ENCODE peak calls at places on chromosomes 12 and 14, in six cellular contexts. One of them, this sample, is unnamed.

GRCh38 chr12:96352161-96352835 is 47.9 kb downstream of the CDK17 start:
- DNase-seq in GM12878: no peak
- DNase-seq in HepG2: no peak
- DNase-seq in K562: no peak
- DNase-seq in GM12892: no peak
- DNase-seq in H1: no peak
- DNase-seq in this sample: no peak

GRCh38 chr12:20475542-20475941 is 107.2 kb downstream of the PDE3A start:
- DNase-seq in GM12878: no peak
- DNase-seq in HepG2: no peak
- DNase-seq in K562: no peak
- DNase-seq in GM12892: no peak
- DNase-seq in H1: no peak
- DNase-seq in this sample: no peak

GRCh38 chr14:31197671-31198070 is 9.9 kb downstream of the HECTD1 start:
- DNase-seq in GM12878: no peak
- DNase-seq in HepG2: peak
- DNase-seq in K562: no peak
- DNase-seq in GM12892: no peak
- DNase-seq in H1: no peak
- DNase-seq in this sample: no peak

GRCh38 chr12:47360771-47361388 is 281.1 kb upstream of the AMIGO2 start:
- DNase-seq in GM12878: no peak
- DNase-seq in HepG2: no peak
- DNase-seq in K562: peak
- DNase-seq in GM12892: no peak
- DNase-seq in H1: no peak
- DNase-seq in this sample: no peak

GRCh38 chr12:119393685-119394084 is 59.2 kb downstream of the CCDC60 start:
- DNase-seq in GM12878: no peak
- DNase-seq in HepG2: no peak
- DNase-seq in K562: no peak
- DNase-seq in GM12892: no peak
- DNase-seq in H1: no peak
- DNase-seq in this sample: no peak

GRCh38 chr12:53714004-53714403 is 13.2 kb downstream of the CALCOCO1 start:
- DNase-seq in GM12878: no peak
- DNase-seq in HepG2: no peak
- DNase-seq in K562: no peak
- DNase-seq in GM12892: no peak
- DNase-seq in H1: no peak
- DNase-seq in this sample: no peak

GRCh38 chr14:33364536-33364935 is 425.9 kb downstream of the NPAS3 start:
- DNase-seq in GM12878: no peak
- DNase-seq in HepG2: no peak
- DNase-seq in K562: no peak
- DNase-seq in GM12892: no peak
- DNase-seq in H1: no peak
- DNase-seq in this sample: no peak

GRCh38 chr14:50667491-50668007 is 557 bp downstream of the SAV1 start:
- DNase-seq in GM12878: no peak
- DNase-seq in HepG2: no peak
- DNase-seq in K562: peak
- DNase-seq in GM12892: peak
- DNase-seq in H1: no peak
- DNase-seq in this sample: no peak

GRCh38 chr12:102957339-102958050 is at the start of gene ASCL1:
- DNase-seq in GM12878: no peak
- DNase-seq in HepG2: no peak
- DNase-seq in K562: no peak
- DNase-seq in GM12892: no peak
- DNase-seq in H1: no peak
- DNase-seq in this sample: no peak

GRCh38 chr12:115485967-115486366 is 791.5 kb downstream of the MED13L start:
- DNase-seq in GM12878: no peak
- DNase-seq in HepG2: no peak
- DNase-seq in K562: no peak
- DNase-seq in GM12892: no peak
- DNase-seq in H1: no peak
- DNase-seq in this sample: no peak

GRCh38 chr14:42174357-42174756 is 567.7 kb downstream of the LRFN5 start:
- DNase-seq in GM12878: no peak
- DNase-seq in HepG2: no peak
- DNase-seq in K562: no peak
- DNase-seq in GM12892: no peak
- DNase-seq in H1: no peak
- DNase-seq in this sample: no peak

GRCh38 chr14:89730692-89731091 is 223.8 kb downstream of the EFCAB11 start:
- DNase-seq in GM12878: no peak
- DNase-seq in HepG2: no peak
- DNase-seq in K562: no peak
- DNase-seq in GM12892: no peak
- DNase-seq in H1: no peak
- DNase-seq in this sample: no peak

GRCh38 chr14:56339855-56340701 is 221.9 kb downstream of the PELI2 start:
- DNase-seq in GM12878: no peak
- DNase-seq in HepG2: peak
- DNase-seq in K562: peak
- DNase-seq in GM12892: no peak
- DNase-seq in H1: no peak
- DNase-seq in this sample: peak

GRCh38 chr12:19220205-19220604 is 90.7 kb downstream of the PLEKHA5 start:
- DNase-seq in GM12878: no peak
- DNase-seq in HepG2: no peak
- DNase-seq in K562: peak
- DNase-seq in GM12892: no peak
- DNase-seq in H1: no peak
- DNase-seq in this sample: no peak

GRCh38 chr12:127081058-127081457 is 1185.9 kb upstream of the TMEM132C start:
- DNase-seq in GM12878: no peak
- DNase-seq in HepG2: no peak
- DNase-seq in K562: no peak
- DNase-seq in GM12892: no peak
- DNase-seq in H1: no peak
- DNase-seq in this sample: no peak

GRCh38 chr14:69038449-69039286 is 59.6 kb upstream of the ACTN1 start:
- DNase-seq in GM12878: no peak
- DNase-seq in HepG2: no peak
- DNase-seq in K562: no peak
- DNase-seq in GM12892: no peak
- DNase-seq in H1: no peak
- DNase-seq in this sample: no peak

GRCh38 chr12:43337571-43338497 is 214.2 kb downstream of the ADAMTS20 start:
- DNase-seq in GM12878: no peak
- DNase-seq in HepG2: no peak
- DNase-seq in K562: no peak
- DNase-seq in GM12892: no peak
- DNase-seq in H1: no peak
- DNase-seq in this sample: no peak

GRCh38 chr12:43333650-43334043 is 218.4 kb downstream of the ADAMTS20 start:
- DNase-seq in GM12878: no peak
- DNase-seq in HepG2: no peak
- DNase-seq in K562: no peak
- DNase-seq in GM12892: no peak
- DNase-seq in H1: no peak
- DNase-seq in this sample: no peak

GRCh38 chr12:43338848-43339526 is 213.0 kb downstream of the ADAMTS20 start:
- DNase-seq in GM12878: peak
- DNase-seq in HepG2: peak
- DNase-seq in K562: no peak
- DNase-seq in GM12892: no peak
- DNase-seq in H1: peak
- DNase-seq in this sample: no peak

GRCh38 chr12:43332977-43333649 is 218.9 kb downstream of the ADAMTS20 start:
- DNase-seq in GM12878: no peak
- DNase-seq in HepG2: no peak
- DNase-seq in K562: no peak
- DNase-seq in GM12892: no peak
- DNase-seq in H1: no peak
- DNase-seq in this sample: no peak

GRCh38 chr12:43336962-43337555 is 214.9 kb downstream of the ADAMTS20 start:
- DNase-seq in GM12878: no peak
- DNase-seq in HepG2: no peak
- DNase-seq in K562: no peak
- DNase-seq in GM12892: no peak
- DNase-seq in H1: no peak
- DNase-seq in this sample: no peak
- TF ChIP-seq TAF1 in GM12878: no peak
- TF ChIP-seq TAF1 in HepG2: no peak
- TF ChIP-seq TAF1 in K562: no peak
- TF ChIP-seq TAF1 in GM12892: no peak
- TF ChIP-seq TAF1 in H1: no peak
- TF ChIP-seq TAF1 in this sample: no peak

GRCh38 chr14:63727736-63728728 is at the start of gene SGPP1:
- DNase-seq in GM12878: no peak
- DNase-seq in HepG2: peak
- DNase-seq in K562: peak
- DNase-seq in GM12892: peak
- DNase-seq in H1: no peak
- DNase-seq in this sample: peak
- TF ChIP-seq POLR2A in GM12878: peak
- TF ChIP-seq POLR2A in HepG2: peak
- TF ChIP-seq POLR2A in K562: peak
- TF ChIP-seq POLR2A in GM12892: peak
- TF ChIP-seq POLR2A in H1: no peak
- TF ChIP-seq POLR2A in this sample: peak

GRCh38 chr12:67911293-67911637 is 78.0 kb upstream of the IFNG-AS1 start:
- DNase-seq in GM12878: no peak
- DNase-seq in HepG2: no peak
- DNase-seq in K562: no peak
- DNase-seq in GM12892: no peak
- DNase-seq in H1: no peak
- DNase-seq in this sample: no peak

GRCh38 chr12:67909091-67909531 is 80.1 kb upstream of the IFNG-AS1 start:
- DNase-seq in GM12878: no peak
- DNase-seq in HepG2: no peak
- DNase-seq in K562: no peak
- DNase-seq in GM12892: no peak
- DNase-seq in H1: no peak
- DNase-seq in this sample: no peak

GRCh38 chr12:67909681-67910080 is 79.6 kb upstream of the IFNG-AS1 start:
- DNase-seq in GM12878: no peak
- DNase-seq in HepG2: no peak
- DNase-seq in K562: no peak
- DNase-seq in GM12892: no peak
- DNase-seq in H1: no peak
- DNase-seq in this sample: no peak

GRCh38 chr12:67911789-67912188 is 77.5 kb upstream of the IFNG-AS1 start:
- DNase-seq in GM12878: no peak
- DNase-seq in HepG2: no peak
- DNase-seq in K562: no peak
- DNase-seq in GM12892: no peak
- DNase-seq in H1: no peak
- DNase-seq in this sample: no peak

DNA sequence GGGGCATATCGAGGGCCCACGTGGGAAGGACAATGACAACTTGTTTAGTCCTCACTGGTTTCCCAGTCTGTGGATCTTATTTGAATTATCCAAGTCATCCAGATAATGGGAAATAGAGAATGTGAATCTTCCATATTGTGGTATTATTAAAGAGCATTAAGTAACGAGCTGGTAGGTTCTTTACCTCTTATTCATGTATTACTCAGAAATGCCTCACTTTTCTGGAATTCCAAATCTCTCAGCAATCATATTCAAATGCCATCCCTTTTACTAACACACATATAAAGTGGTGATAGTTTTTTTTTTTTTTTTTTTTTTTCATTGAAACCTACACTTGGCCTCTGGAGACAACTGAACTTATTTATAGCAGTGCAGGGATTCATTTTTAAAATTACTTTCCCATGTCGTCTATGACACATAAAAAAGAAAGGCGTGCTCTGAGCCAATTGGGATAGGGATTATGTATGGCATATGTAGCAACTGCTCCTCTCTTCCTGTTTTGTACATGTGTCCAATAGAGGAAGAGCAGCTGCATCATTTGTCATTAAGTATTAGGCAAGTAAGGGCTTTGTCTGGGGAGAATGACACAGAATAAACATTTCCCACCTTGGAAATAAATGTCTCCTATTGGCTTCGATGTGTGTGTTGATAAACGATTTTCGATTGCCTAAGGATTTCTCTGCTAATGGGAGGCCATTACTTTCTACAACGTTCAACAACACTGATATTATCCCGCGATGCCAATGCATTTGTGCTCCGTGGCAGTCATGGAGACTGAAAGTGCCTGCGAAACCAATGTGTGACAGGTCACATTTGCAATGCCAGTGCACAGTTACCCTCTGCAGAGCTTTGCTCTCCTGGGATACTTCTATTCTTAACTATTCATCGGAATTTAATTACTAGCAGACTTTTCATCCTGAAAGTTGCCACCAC is 78.6 kb upstream of the IFNG-AS1 start:
- DNase-seq in GM12878: no peak
- DNase-seq in HepG2: no peak
- DNase-seq in K562: no peak
- DNase-seq in GM12892: no peak
- DNase-seq in H1: no peak
- DNase-seq in this sample: no peak
- TF ChIP-seq POLR2AphosphoS5 in GM12878: no peak
- TF ChIP-seq POLR2AphosphoS5 in HepG2: no peak
- TF ChIP-seq POLR2AphosphoS5 in K562: no peak
- TF ChIP-seq POLR2AphosphoS5 in GM12892: no peak
- TF ChIP-seq POLR2AphosphoS5 in H1: no peak
- TF ChIP-seq POLR2AphosphoS5 in this sample: no peak

DNA sequence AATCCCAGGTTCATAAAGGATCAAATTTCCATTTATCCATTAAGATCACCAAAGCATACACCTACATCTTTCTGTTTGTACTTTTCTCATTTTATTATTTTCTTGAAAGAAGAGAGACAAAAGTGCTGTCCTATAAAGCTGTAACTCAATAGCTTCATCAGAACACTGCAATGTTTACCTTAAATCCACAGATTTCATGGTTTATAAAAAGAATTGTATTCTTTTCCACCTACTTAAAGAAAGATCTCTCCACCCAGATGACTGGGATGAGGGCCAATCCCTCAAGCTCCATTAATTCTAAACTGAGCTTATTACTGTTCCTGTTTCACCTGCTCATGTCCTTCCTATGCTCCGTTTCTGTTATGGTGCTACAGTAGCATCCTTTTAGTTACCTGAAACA is 470.6 kb downstream of the BCAT1 start:
- DNase-seq in GM12878: no peak
- DNase-seq in HepG2: no peak
- DNase-seq in K562: no peak
- DNase-seq in GM12892: no peak
- DNase-seq in H1: no peak
- DNase-seq in this sample: no peak
- TF ChIP-seq TAF1 in GM12878: no peak
- TF ChIP-seq TAF1 in HepG2: no peak
- TF ChIP-seq TAF1 in K562: no peak
- TF ChIP-seq TAF1 in GM12892: no peak
- TF ChIP-seq TAF1 in H1: no peak
- TF ChIP-seq TAF1 in this sample: no peak

DNA sequence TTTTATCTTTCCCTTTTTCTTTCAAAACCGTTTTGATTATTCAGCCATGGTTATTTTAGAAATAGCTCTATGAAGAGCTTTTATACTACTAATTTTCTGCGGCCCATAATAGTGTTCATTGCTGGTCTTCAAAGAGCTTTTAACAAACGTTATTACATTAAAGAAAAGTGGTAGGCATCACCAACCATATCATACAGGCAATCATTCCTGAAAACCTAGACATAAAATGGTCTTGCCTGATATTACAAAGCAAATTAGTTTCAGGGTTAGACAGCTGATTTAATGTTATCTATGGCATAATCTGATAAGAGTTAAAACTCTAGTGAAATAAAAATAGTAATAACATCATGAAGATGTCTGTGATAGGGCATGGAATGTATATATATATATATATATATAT is 89.7 kb upstream of the CNTN1 start:
- DNase-seq in GM12878: no peak
- DNase-seq in HepG2: no peak
- DNase-seq in K562: no peak
- DNase-seq in GM12892: no peak
- DNase-seq in H1: no peak
- DNase-seq in this sample: no peak
- TF ChIP-seq POLR2A in GM12878: no peak
- TF ChIP-seq POLR2A in HepG2: no peak
- TF ChIP-seq POLR2A in K562: no peak
- TF ChIP-seq POLR2A in GM12892: no peak
- TF ChIP-seq POLR2A in H1: no peak
- TF ChIP-seq POLR2A in this sample: no peak